ENCODE peak calls at places on chromosomes 7 and 10, in eight cellular contexts. E is nephron progenitor cell; A is endodermal cell; S is B cell; C is cardiac muscle cell; I is fibroblast of lung; J is tibial artery; U is CD4-positive, alpha-beta T cell. P is an unnamed sample.
A peak's percentile ranks its signal among the peaks of the same experiment; 100 is the strongest.

GRCh38 chr7:67788689-67789088 is 792.1 kb downstream of the TYW1 start:
- DNase-seq in A (peak; percentile 61), E (peak; percentile 26), I (peak; percentile 9), C (peak; percentile 54), U (no peak), S (no peak), J (no peak), P (no peak)

GRCh38 chr7:106465704-106466468 is 181.1 kb upstream of the NAMPT start:
- DNase-seq in U (no peak), I (peak; percentile 25), S (no peak), C (no peak), E (no peak), A (no peak), J (peak; percentile 83), P (no peak)

GRCh38 chr7:85074-85945 is 107.1 kb upstream of the FAM20C start:
- DNase-seq in C (peak; percentile 69), I (peak; percentile 37), U (no peak), S (no peak), J (peak; percentile 58), E (no peak), A (peak; percentile 53), P (no peak)

GRCh38 chr7:30163231-30163894 is 28.6 kb downstream of the MTURN start:
- DNase-seq in U (no peak), C (peak; percentile 39), I (no peak), J (no peak), S (no peak), E (no peak), A (no peak), P (no peak)

GRCh38 chr7:35257251-35258124 is 3.6 kb upstream of the TBX20 start:
- DNase-seq in C (peak; percentile 60), A (peak; percentile 79), I (no peak), S (no peak), J (no peak), U (no peak), E (peak; percentile 50), P (no peak)

GRCh38 chr10:31031205-31031665 is 430 bp downstream of the ZNF438 start:
- DNase-seq in S (no peak), U (no peak), E (no peak), J (no peak), I (no peak), A (no peak), C (no peak), P (no peak)

GRCh38 chr7:105934577-105935185 is 28.4 kb upstream of the CDHR3 start:
- DNase-seq in U (no peak), S (no peak), I (peak; percentile 89), A (peak; percentile 79), E (peak; percentile 9), J (no peak), C (peak; percentile 72), P (no peak)

GRCh38 chr10:69883256-69883655 is 81.5 kb downstream of the COL13A1 start:
- DNase-seq in C (no peak), S (no peak), A (peak; percentile 74), J (no peak), E (no peak), I (no peak), U (no peak), P (no peak)

GRCh38 chr10:84329094-84329611 is 764 bp downstream of the CCSER2 start:
- DNase-seq in C (peak; percentile 32), S (no peak), U (peak; percentile 60), I (peak; percentile 51), A (peak; percentile 74), E (peak; percentile 24), J (no peak), P (no peak)

GRCh38 chr7:90459888-90460287 is 9.6 kb upstream of the PTTG1IP2 start:
- DNase-seq in E (no peak), A (no peak), J (no peak), I (no peak), C (no peak), S (no peak), U (no peak), P (no peak)

GRCh38 chr10:106181491-106181890 is 983.0 kb downstream of the SORCS1 start:
- DNase-seq in E (no peak), S (no peak), A (no peak), U (no peak), J (no peak), C (no peak), I (peak; percentile 8), P (no peak)

GRCh38 chr7:73802459-73802858 is 28.3 kb upstream of the CLDN4 start:
- DNase-seq in S (no peak), J (no peak), C (no peak), I (no peak), U (no peak), E (no peak), A (no peak), P (no peak)

GRCh38 chr10:19628767-19629443 is 187.3 kb upstream of the PLXDC2 start:
- DNase-seq in A (peak; percentile 61), S (no peak), E (no peak), J (no peak), U (no peak), I (peak; percentile 12), C (no peak), P (no peak)

GRCh38 chr10:71933651-71934050 is 30.5 kb upstream of the CHST3 start:
- DNase-seq in C (no peak), S (no peak), J (no peak), I (no peak), U (peak; percentile 3), E (no peak), A (no peak), P (no peak)

GRCh38 chr10:110918633-110919348 is at the start of gene BBIP1:
- DNase-seq in S (peak; percentile 83), I (peak; percentile 100), U (no peak), C (no peak), J (no peak), A (no peak), E (no peak), P (no peak)

GRCh38 chr7:80884511-80885195 is 34.2 kb downstream of the SEMA3C start:
- DNase-seq in U (no peak), I (no peak), E (no peak), S (no peak), A (no peak), C (no peak), J (no peak), P (no peak)

GRCh38 chr7:158802535-158803199 is 26.6 kb downstream of the ESYT2 start:
- DNase-seq in J (no peak), A (no peak), E (no peak), U (no peak), S (no peak), C (no peak), I (peak; percentile 59), P (no peak)

GRCh38 chr10:14451341-14451740 is 120.6 kb upstream of the FRMD4A start:
- DNase-seq in I (no peak), U (no peak), E (no peak), A (no peak), C (no peak), J (no peak), S (no peak), P (no peak)

GRCh38 chr10:127863231-127863825 is 29.4 kb downstream of the CLRN3 start:
- DNase-seq in E (no peak), C (no peak), A (no peak), U (no peak), S (no peak), I (peak; percentile 31), J (no peak), P (no peak)

GRCh38 chr10:114393886-114394285 is 10.4 kb downstream of the AFAP1L2 start:
- DNase-seq in U (no peak), S (no peak), A (no peak), C (no peak), I (no peak), E (no peak), J (no peak), P (no peak)

GRCh38 chr7:76377186-76377918 is 18.6 kb upstream of the YWHAG start:
- DNase-seq in U (no peak), S (no peak), I (no peak), J (no peak), C (no peak), A (no peak), E (no peak), P (no peak)

GRCh38 chr7:23470290-23471089 is at the start of gene IGF2BP3:
- DNase-seq in I (peak; percentile 98), A (peak; percentile 95), J (no peak), E (peak; percentile 80), C (peak; percentile 90), S (peak; percentile 49), U (no peak), P (no peak)

GRCh38 chr10:97888641-97889262 is 39.1 kb downstream of the GOLGA7B start:
- DNase-seq in A (peak; percentile 89), I (peak; percentile 37), S (no peak), J (peak; percentile 80), E (no peak), C (no peak), U (no peak), P (no peak)
- TF ChIP-seq CTCF in A (no peak), I (no peak), S (no peak), J (no peak), E (no peak), C (peak; percentile 3), U (no peak), P (no peak)

GRCh38 chr10:103244663-103245271 is 920 bp upstream of the RPEL1 start:
- DNase-seq in S (peak; percentile 81), I (peak; percentile 85), U (peak; percentile 44), J (peak; percentile 90), C (peak; percentile 80), E (peak; percentile 68), A (peak; percentile 93), P (peak; percentile 71)

GRCh38 chr10:103241262-103242011 is 4.2 kb upstream of the RPEL1 start:
- DNase-seq in I (peak; percentile 25), S (no peak), E (no peak), J (peak; percentile 70), U (no peak), C (peak; percentile 37), A (peak; percentile 73), P (peak; percentile 78)

GRCh38 chr10:103246328-103246727 is 641 bp downstream of the RPEL1 start:
- DNase-seq in A (no peak), U (no peak), S (no peak), E (no peak), C (no peak), J (no peak), I (no peak), P (no peak)
- TF ChIP-seq CTCF in A (peak; percentile 27), U (no peak), S (no peak), E (no peak), C (no peak), J (no peak), I (no peak), P (no peak)

GRCh38 chr10:116796910-116797513 is 52.3 kb upstream of the ENO4 start:
- DNase-seq in E (peak; percentile 90), J (peak; percentile 75), U (peak; percentile 54), A (peak; percentile 95), S (peak; percentile 59), I (peak; percentile 68), C (peak; percentile 89), P (no peak)
- TF ChIP-seq CTCF in E (peak; percentile 89), J (peak; percentile 91), U (peak; percentile 69), A (peak; percentile 96), S (peak; percentile 79), I (peak; percentile 97), C (peak; percentile 98), P (peak; percentile 91)

GRCh38 chr7:53350241-53350640 is 314.8 kb downstream of the POM121L12 start:
- DNase-seq in A (peak; percentile 93), I (no peak), C (peak; percentile 67), J (no peak), S (no peak), U (no peak), E (peak; percentile 73), P (no peak)
- TF ChIP-seq CTCF in A (peak; percentile 92), I (no peak), C (no peak), J (no peak), S (no peak), U (no peak), E (peak; percentile 82), P (no peak)